ENCODE peak calls at places on chromosomes 4 and X, in six cellular contexts. I is BJ; Q is stomach; B is stimulated activated CD4-positive, alpha-beta T cell treated with anti-CD3 and anti-CD28 coated beads, Interleukin-15, amount 100 ng/mL, for 1 hour; K is NCI-H774; H is HepG2. S is an unnamed sample.

GRCh38 chrX:38968344-38968743 is 167.1 kb downstream of the MID1IP1 start:
- DNase-seq in Q (no peak), H (no peak), I (peak), K (no peak), B (no peak), S (no peak)

GRCh38 chr4:189773909-189774308 is 166.8 kb upstream of the FRG1 start:
- DNase-seq in Q (no peak), H (no peak), K (no peak), B (no peak), I (no peak), S (no peak)

GRCh38 chrX:133776072-133776471 is 209.3 kb downstream of the GPC3 start:
- DNase-seq in Q (peak), B (no peak), H (no peak), K (no peak), I (no peak), S (no peak)

GRCh38 chrX:47623540-47624027 is 3.9 kb upstream of the SYN1 start:
- DNase-seq in K (peak), H (peak), B (no peak), Q (no peak), I (no peak), S (no peak)

GRCh38 chrX:127459784-127460183 is 592.4 kb downstream of the ACTRT1 start:
- DNase-seq in K (no peak), I (no peak), B (no peak), H (no peak), Q (no peak), S (no peak)

GRCh38 chrX:69309074-69309792 is 144.0 kb upstream of the PJA1 start:
- DNase-seq in Q (no peak), B (no peak), I (no peak), H (peak), K (no peak), S (no peak)

GRCh38 chrX:40111868-40112267 is 14.1 kb upstream of the BCOR start:
- DNase-seq in B (no peak), K (no peak), Q (no peak), I (no peak), H (no peak), S (no peak)

GRCh38 chr4:140603286-140603685 is 34.5 kb upstream of the UCP1 start:
- DNase-seq in H (no peak), K (no peak), B (no peak), I (no peak), Q (no peak), S (no peak)

GRCh38 chrX:54807524-54808108 is at the start of gene MAGED2:
- DNase-seq in K (peak), I (no peak), Q (no peak), B (peak), H (no peak), S (no peak)

GRCh38 chr4:118823471-118823870 is 12.5 kb downstream of the SEC24D start:
- DNase-seq in B (no peak), H (no peak), K (no peak), Q (peak), I (no peak), S (no peak)

GRCh38 chrX:131675596-131676194 is 131.8 kb downstream of the OR13H1 start:
- DNase-seq in Q (no peak), K (no peak), B (no peak), H (peak), I (no peak), S (no peak)

GRCh38 chr4:26365537-26366150 is 44.8 kb downstream of the RBPJ start:
- DNase-seq in K (no peak), B (no peak), H (no peak), I (no peak), Q (no peak), S (no peak)

GRCh38 chrX:65679071-65679540 is 11.7 kb downstream of the MSN start:
- DNase-seq in Q (no peak), K (no peak), I (no peak), H (no peak), B (no peak), S (no peak)

GRCh38 chrX:39427492-39428289 is 626.4 kb downstream of the MID1IP1 start:
- DNase-seq in B (no peak), Q (no peak), H (no peak), K (no peak), I (no peak), S (no peak)

GRCh38 chr4:110170861-110171260 is 27.6 kb downstream of the ELOVL6 start:
- DNase-seq in B (no peak), Q (no peak), I (no peak), K (no peak), H (no peak), S (no peak)

GRCh38 chr4:17814140-17814539 is 3.4 kb downstream of the NCAPG start:
- DNase-seq in B (no peak), K (no peak), Q (no peak), H (no peak), I (no peak), S (no peak)

GRCh38 chrX:55715847-55716246 is 1.7 kb upstream of the RRAGB start:
- DNase-seq in Q (no peak), K (no peak), B (no peak), I (no peak), H (peak), S (no peak)

GRCh38 chr4:105843941-105844340 is 51.3 kb upstream of the NPNT start:
- DNase-seq in I (peak), H (no peak), B (no peak), Q (no peak), K (no peak), S (no peak)

GRCh38 chrX:52217494-52218160 is 32.9 kb downstream of the MAGED4 start:
- DNase-seq in Q (no peak), K (no peak), H (peak), B (no peak), I (no peak), S (no peak)

GRCh38 chr4:106898621-106899230 is 137.4 kb downstream of the DKK2 start:
- DNase-seq in Q (no peak), B (no peak), I (peak), H (peak), K (peak), S (no peak)

GRCh38 chr4:83631066-83631465 is 95.2 kb downstream of the GPAT3 start:
- DNase-seq in H (no peak), K (no peak), B (no peak), I (peak), Q (no peak), S (no peak)

S was measured in coronary artery.